ENCODE peak calls at places on chromosomes 13 and 19, in eight cellular contexts. One of them, this sample, is unnamed.

GRCh38 chr13:91516799-91517198 is 118.4 kb downstream of the GPC5 start:
- DNase-seq in neural crest cell: no peak
- DNase-seq in GM06990: no peak
- DNase-seq in kidney glomerular epithelial cell: no peak
- DNase-seq in HT-29: no peak
- DNase-seq in mammary epithelial cell: no peak
- DNase-seq in T-helper 2 cell: no peak
- DNase-seq in NB4: no peak
- DNase-seq in this sample: no peak

GRCh38 chr19:18998276-18998675 is 35.0 kb downstream of the SUGP2 start:
- DNase-seq in HT-29: no peak
- DNase-seq in NB4: no peak
- DNase-seq in kidney glomerular epithelial cell: no peak
- DNase-seq in GM06990: no peak
- DNase-seq in T-helper 2 cell: no peak
- DNase-seq in neural crest cell: no peak
- DNase-seq in mammary epithelial cell: no peak
- DNase-seq in this sample: no peak

GRCh38 chr13:33676700-33677048 is 141.3 kb upstream of the RFC3 start:
- DNase-seq in neural crest cell: no peak
- DNase-seq in GM06990: no peak
- DNase-seq in HT-29: peak
- DNase-seq in NB4: peak
- DNase-seq in kidney glomerular epithelial cell: peak
- DNase-seq in T-helper 2 cell: peak
- DNase-seq in mammary epithelial cell: peak
- DNase-seq in this sample: no peak

GRCh38 chr13:93254775-93255174 is 28.2 kb downstream of the GPC6 start:
- DNase-seq in kidney glomerular epithelial cell: peak
- DNase-seq in GM06990: no peak
- DNase-seq in HT-29: no peak
- DNase-seq in NB4: no peak
- DNase-seq in neural crest cell: no peak
- DNase-seq in T-helper 2 cell: no peak
- DNase-seq in mammary epithelial cell: no peak
- DNase-seq in this sample: no peak

GRCh38 chr13:32255744-32256120 is 59.4 kb downstream of the ZAR1L start:
- DNase-seq in HT-29: no peak
- DNase-seq in neural crest cell: no peak
- DNase-seq in NB4: no peak
- DNase-seq in kidney glomerular epithelial cell: no peak
- DNase-seq in GM06990: no peak
- DNase-seq in T-helper 2 cell: no peak
- DNase-seq in mammary epithelial cell: no peak
- DNase-seq in this sample: no peak

GRCh38 chr13:99467764-99468163 is 33.5 kb upstream of the TM9SF2 start:
- DNase-seq in mammary epithelial cell: peak
- DNase-seq in neural crest cell: no peak
- DNase-seq in T-helper 2 cell: no peak
- DNase-seq in HT-29: peak
- DNase-seq in NB4: no peak
- DNase-seq in GM06990: no peak
- DNase-seq in kidney glomerular epithelial cell: peak
- DNase-seq in this sample: no peak

GRCh38 chr19:12943437-12944044 is 2.1 kb upstream of the RAD23A start:
- DNase-seq in GM06990: no peak
- DNase-seq in NB4: peak
- DNase-seq in kidney glomerular epithelial cell: no peak
- DNase-seq in HT-29: no peak
- DNase-seq in neural crest cell: no peak
- DNase-seq in T-helper 2 cell: no peak
- DNase-seq in mammary epithelial cell: no peak
- DNase-seq in this sample: no peak

GRCh38 chr19:43620061-43621001 is 902 bp upstream of the ZNF428 start:
- DNase-seq in NB4: no peak
- DNase-seq in neural crest cell: no peak
- DNase-seq in T-helper 2 cell: no peak
- DNase-seq in HT-29: no peak
- DNase-seq in GM06990: no peak
- DNase-seq in mammary epithelial cell: no peak
- DNase-seq in kidney glomerular epithelial cell: no peak
- DNase-seq in this sample: peak

GRCh38 chr19:43371909-43372308 is 18.4 kb downstream of the CD177 start:
- DNase-seq in NB4: peak
- DNase-seq in GM06990: no peak
- DNase-seq in neural crest cell: no peak
- DNase-seq in HT-29: no peak
- DNase-seq in T-helper 2 cell: no peak
- DNase-seq in mammary epithelial cell: no peak
- DNase-seq in kidney glomerular epithelial cell: no peak
- DNase-seq in this sample: no peak

GRCh38 chr19:19742773-19743172 is 9.9 kb upstream of the ZNF14 start:
- DNase-seq in T-helper 2 cell: no peak
- DNase-seq in kidney glomerular epithelial cell: no peak
- DNase-seq in neural crest cell: no peak
- DNase-seq in mammary epithelial cell: no peak
- DNase-seq in GM06990: no peak
- DNase-seq in HT-29: no peak
- DNase-seq in NB4: no peak
- DNase-seq in this sample: no peak

GRCh38 chr13:99417821-99418662 is 83.2 kb upstream of the TM9SF2 start:
- DNase-seq in neural crest cell: no peak
- DNase-seq in NB4: no peak
- DNase-seq in kidney glomerular epithelial cell: no peak
- DNase-seq in HT-29: no peak
- DNase-seq in mammary epithelial cell: no peak
- DNase-seq in GM06990: no peak
- DNase-seq in T-helper 2 cell: no peak
- DNase-seq in this sample: no peak

GRCh38 chr13:44853641-44854040 is 135.6 kb downstream of the NUFIP1 start:
- DNase-seq in neural crest cell: no peak
- DNase-seq in T-helper 2 cell: no peak
- DNase-seq in NB4: no peak
- DNase-seq in HT-29: peak
- DNase-seq in kidney glomerular epithelial cell: peak
- DNase-seq in mammary epithelial cell: no peak
- DNase-seq in GM06990: no peak
- DNase-seq in this sample: no peak

GRCh38 chr13:110978390-110978789 is 63.5 kb upstream of the ANKRD10 start:
- DNase-seq in NB4: no peak
- DNase-seq in kidney glomerular epithelial cell: no peak
- DNase-seq in GM06990: no peak
- DNase-seq in mammary epithelial cell: no peak
- DNase-seq in neural crest cell: no peak
- DNase-seq in HT-29: no peak
- DNase-seq in T-helper 2 cell: no peak
- DNase-seq in this sample: no peak

GRCh38 chr13:51988988-51989618 is 22.1 kb downstream of the ATP7B start:
- DNase-seq in neural crest cell: no peak
- DNase-seq in T-helper 2 cell: no peak
- DNase-seq in GM06990: no peak
- DNase-seq in mammary epithelial cell: no peak
- DNase-seq in NB4: no peak
- DNase-seq in HT-29: no peak
- DNase-seq in kidney glomerular epithelial cell: no peak
- DNase-seq in this sample: no peak

GRCh38 chr13:37944476-37945442 is 75.2 kb upstream of the TRPC4 start:
- DNase-seq in GM06990: no peak
- DNase-seq in kidney glomerular epithelial cell: no peak
- DNase-seq in T-helper 2 cell: no peak
- DNase-seq in neural crest cell: no peak
- DNase-seq in mammary epithelial cell: no peak
- DNase-seq in HT-29: no peak
- DNase-seq in NB4: no peak
- DNase-seq in this sample: no peak

GRCh38 chr19:15452111-15453047 is 2.6 kb upstream of the WIZ start:
- DNase-seq in GM06990: no peak
- DNase-seq in mammary epithelial cell: peak
- DNase-seq in kidney glomerular epithelial cell: no peak
- DNase-seq in neural crest cell: peak
- DNase-seq in HT-29: peak
- DNase-seq in NB4: peak
- DNase-seq in T-helper 2 cell: no peak
- DNase-seq in this sample: no peak

GRCh38 chr13:84946144-84946543 is 853.1 kb downstream of the SLITRK6 start:
- DNase-seq in mammary epithelial cell: peak
- DNase-seq in HT-29: no peak
- DNase-seq in NB4: no peak
- DNase-seq in GM06990: no peak
- DNase-seq in kidney glomerular epithelial cell: no peak
- DNase-seq in neural crest cell: no peak
- DNase-seq in T-helper 2 cell: no peak
- DNase-seq in this sample: no peak

GRCh38 chr19:2081873-2082810 is 14.0 kb downstream of the MOB3A start:
- DNase-seq in mammary epithelial cell: no peak
- DNase-seq in GM06990: peak
- DNase-seq in T-helper 2 cell: peak
- DNase-seq in HT-29: no peak
- DNase-seq in NB4: peak
- DNase-seq in kidney glomerular epithelial cell: no peak
- DNase-seq in neural crest cell: no peak
- DNase-seq in this sample: no peak

GRCh38 chr19:15159251-15159650 is 41.5 kb downstream of the NOTCH3 start:
- DNase-seq in kidney glomerular epithelial cell: no peak
- DNase-seq in mammary epithelial cell: peak
- DNase-seq in neural crest cell: no peak
- DNase-seq in GM06990: no peak
- DNase-seq in T-helper 2 cell: no peak
- DNase-seq in NB4: peak
- DNase-seq in HT-29: no peak
- DNase-seq in this sample: no peak

GRCh38 chr13:97140611-97141010 is 81.5 kb upstream of the MBNL2 start:
- DNase-seq in NB4: no peak
- DNase-seq in neural crest cell: no peak
- DNase-seq in T-helper 2 cell: no peak
- DNase-seq in mammary epithelial cell: no peak
- DNase-seq in HT-29: no peak
- DNase-seq in kidney glomerular epithelial cell: no peak
- DNase-seq in GM06990: no peak
- DNase-seq in this sample: no peak

GRCh38 chr13:73993661-73994060 is 140.5 kb downstream of the KLF12 start:
- DNase-seq in GM06990: no peak
- DNase-seq in kidney glomerular epithelial cell: no peak
- DNase-seq in HT-29: no peak
- DNase-seq in mammary epithelial cell: no peak
- DNase-seq in T-helper 2 cell: no peak
- DNase-seq in neural crest cell: no peak
- DNase-seq in NB4: no peak
- DNase-seq in this sample: no peak